ENCODE peak calls at places on chromosomes 2 and 18, in ten cellular contexts. D is skeletal muscle cell; E is adrenal gland; S is fibroblast of mammary gland; J is pancreas; X is CD8-positive, alpha-beta memory T cell; G is tibial artery; H is astrocyte of the spinal cord; A is AG04449; P is fibroblast of the aortic adventitia. U is an unnamed sample.

GRCh38 chr2:204225633-204226032 is 289.1 kb downstream of the ICOS start:
- DNase-seq in E (no peak), G (no peak), J (no peak), S (no peak), X (no peak), D (no peak), A (no peak), P (no peak), H (no peak), U (no peak)

GRCh38 chr2:201559067-201559710 is 84.1 kb downstream of the TMEM237 start:
- DNase-seq in S (no peak), J (no peak), X (no peak), D (no peak), P (no peak), E (no peak), A (no peak), H (no peak), G (no peak), U (no peak)

GRCh38 chr2:225464346-225465025 is 65.0 kb downstream of the NYAP2 start:
- DNase-seq in G (no peak), E (no peak), X (peak), D (no peak), A (no peak), J (no peak), P (no peak), S (no peak), H (no peak), U (no peak)

GRCh38 chr2:209463226-209463625 is 39.4 kb downstream of the MAP2 start:
- DNase-seq in H (no peak), E (no peak), X (no peak), G (no peak), P (no peak), S (no peak), A (no peak), D (no peak), J (no peak), U (no peak)

GRCh38 chr2:69026026-69026425 is 13.0 kb downstream of the ANTXR1 start:
- DNase-seq in P (peak), J (peak), A (no peak), X (no peak), E (no peak), S (peak), D (no peak), G (no peak), H (peak), U (peak)

GRCh38 chr18:76377359-76377756 is 117.7 kb downstream of the ZNF516 start:
- DNase-seq in J (no peak), D (no peak), S (no peak), H (no peak), G (no peak), X (no peak), A (no peak), P (no peak), E (no peak), U (no peak)

GRCh38 chr2:234669611-234670010 is 172.7 kb upstream of the ARL4C start:
- DNase-seq in P (no peak), G (no peak), J (no peak), E (no peak), H (no peak), D (no peak), A (no peak), S (no peak), X (no peak), U (no peak)

GRCh38 chr2:58852905-58853304 is 611.8 kb upstream of the FANCL start:
- DNase-seq in H (no peak), X (no peak), P (no peak), D (no peak), J (no peak), G (no peak), S (no peak), A (no peak), E (no peak), U (no peak)

GRCh38 chr2:220533485-220533884 is 906.1 kb downstream of the SLC4A3 start:
- DNase-seq in A (no peak), P (no peak), G (no peak), H (no peak), J (no peak), X (no peak), S (peak), D (no peak), E (no peak), U (peak)

GRCh38 chr2:147560810-147561521 is 283.9 kb upstream of the ACVR2A start:
- DNase-seq in X (no peak), E (no peak), H (no peak), J (no peak), G (no peak), D (no peak), S (peak), P (peak), A (no peak), U (no peak)

GRCh38 chr2:164691346-164691887 is 70.1 kb upstream of the GRB14 start:
- DNase-seq in J (no peak), G (no peak), E (no peak), S (no peak), H (no peak), D (no peak), A (no peak), X (no peak), P (no peak), U (no peak)

GRCh38 chr2:112730182-112730581 is 9.4 kb downstream of the NT5DC4 start:
- DNase-seq in X (no peak), A (no peak), H (no peak), J (no peak), E (no peak), D (no peak), G (no peak), P (no peak), S (no peak), U (no peak)

GRCh38 chr2:215919624-215920243 is 93.6 kb downstream of the MREG start:
- DNase-seq in H (peak), E (no peak), P (no peak), X (no peak), D (no peak), G (no peak), J (no peak), S (no peak), A (no peak), U (no peak)

GRCh38 chr2:60852282-60852860 is 29.0 kb upstream of the REL start:
- DNase-seq in D (no peak), E (peak), G (no peak), P (no peak), A (no peak), H (no peak), X (no peak), S (no peak), J (no peak), U (no peak)

GRCh38 chr2:74006424-74006823 is 21.7 kb downstream of the TET3 start:
- DNase-seq in E (no peak), X (no peak), A (no peak), H (no peak), D (no peak), J (no peak), G (no peak), P (no peak), S (no peak), U (no peak)

GRCh38 chr18:61400016-61400630 is 66.9 kb downstream of the CDH20 start:
- DNase-seq in P (peak), H (peak), S (peak), A (no peak), J (no peak), X (no peak), E (no peak), G (no peak), D (no peak), U (peak)

GRCh38 chr2:128510701-128511100 is 192.0 kb upstream of the HS6ST1 start:
- DNase-seq in J (no peak), H (peak), S (peak), P (peak), D (peak), A (peak), G (no peak), X (no peak), E (no peak), U (peak)

GRCh38 chr2:182267971-182268370 is 158.9 kb downstream of the PDE1A start:
- DNase-seq in J (no peak), G (no peak), E (no peak), A (no peak), P (no peak), H (no peak), X (no peak), D (no peak), S (no peak), U (no peak)

GRCh38 chr2:126761981-126762878 is 106.3 kb downstream of the GYPC start:
- DNase-seq in G (no peak), A (no peak), D (no peak), E (no peak), P (no peak), J (no peak), H (no peak), S (no peak), X (peak), U (no peak)

GRCh38 chr18:9796933-9797549 is 88.7 kb upstream of the TXNDC2 start:
- DNase-seq in A (no peak), D (no peak), E (no peak), S (peak), H (no peak), J (no peak), X (no peak), P (peak), G (no peak), U (no peak)

GRCh38 chr2:141133883-141134282 is 996.9 kb downstream of the LRP1B start:
- DNase-seq in P (no peak), E (no peak), D (no peak), A (no peak), X (no peak), G (no peak), H (no peak), J (no peak), S (no peak), U (no peak)

GRCh38 chr2:218438601-218439000 is 19.7 kb downstream of the VIL1 start:
- DNase-seq in G (peak), X (no peak), E (no peak), S (no peak), D (no peak), J (no peak), P (peak), H (no peak), A (no peak), U (no peak)

GRCh38 chr2:72144746-72145657 is 2.7 kb downstream of the CYP26B1 start:
- DNase-seq in X (no peak), H (no peak), E (no peak), S (no peak), A (no peak), G (peak), P (no peak), J (no peak), D (no peak), U (no peak)

GRCh38 chr2:179338681-179339080 is 74.0 kb upstream of the SESTD1 start:
- DNase-seq in X (no peak), A (no peak), J (no peak), D (no peak), S (peak), P (peak), E (no peak), H (no peak), G (no peak), U (peak)

GRCh38 chr2:108490506-108491122 is 41.6 kb downstream of the GCC2 start:
- DNase-seq in J (no peak), X (no peak), S (no peak), P (no peak), D (no peak), G (no peak), H (no peak), A (no peak), E (no peak), U (no peak)

GRCh38 chr18:50659091-50660003 is 99.5 kb downstream of the MAPK4 start:
- DNase-seq in D (no peak), E (peak), A (no peak), P (peak), S (peak), G (peak), X (no peak), H (no peak), J (no peak), U (peak)

GRCh38 chr2:235740821-235741220 is 247.0 kb downstream of the AGAP1 start:
- DNase-seq in A (no peak), D (no peak), P (no peak), S (no peak), J (no peak), G (no peak), H (no peak), E (no peak), X (no peak), U (no peak)

GRCh38 chr2:23660227-23660626 is 266.7 kb downstream of the ATAD2B start:
- DNase-seq in X (no peak), D (no peak), S (no peak), G (no peak), H (no peak), P (no peak), J (no peak), E (no peak), A (no peak), U (no peak)

GRCh38 chr18:54950221-54950620 is 9.0 kb downstream of the CCDC68 start:
- DNase-seq in E (no peak), G (no peak), D (no peak), X (peak), A (no peak), H (no peak), S (no peak), P (no peak), J (peak), U (no peak)

GRCh38 chr2:218776488-218776887 is 5.5 kb upstream of the CYP27A1 start:
- DNase-seq in J (no peak), P (no peak), G (no peak), S (no peak), D (no peak), A (no peak), E (no peak), X (no peak), H (no peak), U (no peak)

GRCh38 chr2:73969356-73969755 is 15.4 kb upstream of the TET3 start:
- DNase-seq in D (no peak), H (no peak), P (no peak), X (no peak), J (no peak), S (no peak), E (no peak), A (no peak), G (no peak), U (no peak)

GRCh38 chr2:156476516-156477206 is 40.5 kb downstream of the GPD2 start:
- DNase-seq in H (peak), P (peak), J (no peak), E (no peak), G (no peak), S (peak), X (no peak), D (peak), A (no peak), U (peak)

GRCh38 chr2:218264773-218265601 is 4.2 kb downstream of the GPBAR1 start:
- DNase-seq in H (no peak), J (no peak), G (peak), X (no peak), E (no peak), A (no peak), D (no peak), P (no peak), S (no peak), U (no peak)

GRCh38 chr2:118319271-118319684 is 231.0 kb downstream of the INSIG2 start:
- DNase-seq in A (no peak), S (no peak), X (no peak), G (no peak), H (no peak), E (no peak), J (no peak), P (no peak), D (no peak), U (no peak)

DNA sequence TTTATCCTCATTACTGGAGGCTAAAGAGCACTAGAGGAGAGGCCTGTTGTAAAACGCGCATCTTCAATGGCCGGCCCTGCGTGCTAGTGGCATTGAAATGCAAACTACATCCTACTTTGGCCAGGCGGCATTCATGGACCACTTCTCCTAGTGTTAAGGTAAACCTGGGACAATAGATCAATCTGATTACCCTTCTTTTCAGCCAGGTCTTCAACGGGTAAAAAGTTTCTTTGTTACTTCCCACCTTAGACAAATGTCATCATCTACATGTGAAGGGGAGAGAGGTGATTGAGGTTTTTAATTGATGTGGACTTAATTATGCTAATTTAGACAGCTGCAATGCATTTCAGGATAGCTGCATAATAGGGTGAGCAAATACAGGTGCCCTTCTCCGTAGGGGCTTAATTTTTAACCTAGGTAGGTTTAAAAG is 628.0 kb downstream of the ZEB2 start:
- DNase-seq in D (no peak), A (no peak), S (no peak), J (no peak), H (no peak), G (no peak), P (no peak), E (no peak), X (no peak), U (no peak)
- H3K4me3 ChIP-seq in D (no peak), A (no peak), S (no peak), J (no peak), H (no peak), G (no peak), P (no peak), E (no peak), X (no peak), U (no peak)

GRCh38 chr18:11909597-11910026 is 1.5 kb upstream of the MPPE1 start:
- DNase-seq in D (no peak), A (no peak), E (no peak), X (no peak), J (no peak), S (peak), G (no peak), H (peak), P (peak), U (peak)
- H3K4me3 ChIP-seq in D (no peak), A (no peak), E (no peak), X (peak), J (peak), S (no peak), G (peak), H (no peak), P (no peak), U (peak)

DNA sequence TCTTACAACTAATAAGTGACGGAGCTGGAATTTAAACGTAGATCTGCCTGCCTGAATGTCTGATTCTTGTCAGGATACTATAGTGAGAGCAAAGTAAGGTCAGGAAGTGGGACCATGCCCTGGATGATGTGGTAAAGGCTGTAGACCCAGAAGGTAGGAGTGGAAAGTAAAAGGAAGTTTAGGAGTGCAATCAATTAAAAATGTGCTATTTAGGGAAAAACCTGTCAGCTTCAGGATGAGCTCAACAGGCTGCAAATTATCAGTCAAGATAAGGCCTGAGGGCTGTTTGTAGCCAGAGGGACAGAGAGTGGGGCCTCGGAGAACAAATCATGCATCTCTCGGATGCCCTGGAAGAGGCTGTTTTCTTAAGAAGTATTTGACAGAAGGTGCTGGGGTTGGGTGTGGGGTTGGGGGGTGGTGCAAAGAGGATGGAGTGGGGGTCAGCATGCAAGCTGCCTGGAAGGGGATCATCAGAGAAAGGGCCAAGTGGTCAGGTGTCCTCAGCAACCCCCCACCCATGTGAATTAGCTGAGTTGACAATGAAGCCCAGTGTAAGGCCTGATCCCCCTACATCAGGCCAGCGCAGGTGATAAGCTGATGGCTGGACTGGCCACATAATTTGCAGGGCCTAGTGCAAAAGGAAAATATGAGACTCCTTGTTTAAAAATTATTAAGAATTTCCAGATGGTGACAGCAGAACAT is 53.2 kb upstream of the MAPRE3 start:
- DNase-seq in G (no peak), S (no peak), X (no peak), H (no peak), J (no peak), D (no peak), E (no peak), P (no peak), A (no peak), U (no peak)
- H3K4me3 ChIP-seq in G (no peak), S (no peak), X (no peak), H (no peak), J (no peak), D (no peak), E (no peak), P (no peak), A (no peak), U (no peak)

GRCh38 chr18:44041553-44042418 is 638.9 kb upstream of the SETBP1 start:
- DNase-seq in D (no peak), S (no peak), P (no peak), J (no peak), A (no peak), H (no peak), X (no peak), G (no peak), E (no peak), U (no peak)

GRCh38 chr18:44039826-44040225 is 640.9 kb upstream of the SETBP1 start:
- DNase-seq in H (no peak), S (peak), D (peak), G (no peak), A (no peak), E (no peak), X (no peak), P (no peak), J (no peak), U (peak)

GRCh38 chr18:44036500-44036899 is 644.2 kb upstream of the SETBP1 start:
- DNase-seq in J (no peak), X (no peak), P (no peak), E (peak), S (no peak), H (no peak), D (no peak), A (no peak), G (no peak), U (peak)

GRCh38 chr18:44035554-44035953 is 645.1 kb upstream of the SETBP1 start:
- DNase-seq in G (no peak), A (no peak), P (no peak), X (no peak), D (no peak), J (no peak), H (no peak), E (no peak), S (no peak), U (peak)

GRCh38 chr18:44039216-44039615 is 641.5 kb upstream of the SETBP1 start:
- DNase-seq in S (peak), G (no peak), P (no peak), X (no peak), D (no peak), A (no peak), J (no peak), E (no peak), H (no peak), U (peak)
- H3K4me3 ChIP-seq in S (no peak), G (no peak), P (no peak), X (no peak), D (no peak), A (no peak), J (no peak), E (no peak), H (no peak), U (no peak)

GRCh38 chr2:79253375-79253774 is 93.8 kb upstream of the REG3A start:
- DNase-seq in D (no peak), A (no peak), X (no peak), H (no peak), P (no peak), J (no peak), G (no peak), E (no peak), S (no peak), U (no peak)

GRCh38 chr2:79260848-79261247 is 101.3 kb upstream of the REG3A start:
- DNase-seq in A (no peak), D (no peak), S (no peak), P (no peak), X (no peak), E (no peak), H (no peak), J (no peak), G (no peak), U (no peak)

GRCh38 chr2:79259959-79260358 is 100.4 kb upstream of the REG3A start:
- DNase-seq in D (no peak), P (no peak), X (no peak), A (no peak), G (no peak), S (no peak), H (no peak), J (no peak), E (no peak), U (no peak)

GRCh38 chr2:79259296-79259695 is 99.7 kb upstream of the REG3A start:
- DNase-seq in A (no peak), J (no peak), H (no peak), G (no peak), P (no peak), E (no peak), D (no peak), S (no peak), X (no peak), U (no peak)
- H3K4me3 ChIP-seq in A (no peak), J (no peak), H (no peak), G (no peak), P (no peak), E (no peak), D (no peak), S (no peak), X (no peak), U (no peak)

GRCh38 chr2:111044066-111044465 is 76.6 kb upstream of the BCL2L11 start:
- DNase-seq in A (no peak), P (no peak), G (no peak), X (no peak), H (no peak), E (no peak), S (no peak), D (no peak), J (no peak), U (no peak)
- H3K4me3 ChIP-seq in A (no peak), P (no peak), G (no peak), X (no peak), H (no peak), E (no peak), S (no peak), D (no peak), J (no peak), U (no peak)

DNA sequence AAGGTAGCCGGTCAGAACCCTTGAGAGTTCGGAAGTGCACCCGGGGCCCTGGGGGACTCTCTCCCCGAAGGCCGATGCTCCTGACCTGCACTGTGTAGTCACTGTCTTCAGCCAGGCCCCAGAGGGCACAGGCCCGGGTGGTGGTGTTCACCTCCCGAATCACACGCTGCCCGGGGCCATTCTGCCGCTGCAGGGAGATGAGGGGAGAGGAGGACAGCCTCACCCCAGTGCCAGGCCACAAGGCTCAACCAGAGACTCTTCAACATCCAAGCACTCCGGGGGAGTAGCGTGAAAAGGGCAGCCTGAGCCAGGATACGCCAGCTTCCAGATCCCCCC is 1.1 kb downstream of the FNDC4 start:
- DNase-seq in J (no peak), A (no peak), X (no peak), G (no peak), D (no peak), E (no peak), H (no peak), P (no peak), S (no peak), U (no peak)
- H3K4me3 ChIP-seq in J (no peak), A (no peak), X (no peak), G (peak), D (peak), E (no peak), H (peak), P (peak), S (peak), U (peak)